ENCODE peak calls at places on chromosomes 3 and 15, in ten cellular contexts. Y is hippocampal formation; Z is NCI-H460; L is lung microvascular endothelial cell; U is mucosa of descending colon; B is stimulated activated CD8-positive, alpha-beta memory T cell treated with anti-CD3 and anti-CD28 coated beads, Interleukin-2, amount 100 ng/mL, for 48 hours; R is NCI-H1092; G is EL; S is stimulated activated CD4-positive, alpha-beta T cell treated with anti-CD3 and anti-CD28 coated beads, Interleukin-15, amount 100 ng/mL, for 1 hour; E is cardiac fibroblast. W is an unnamed sample.

GRCh38 chr3:114104414-114104813 is 47.9 kb downstream of the QTRT2 start:
- DNase-seq in E (no peak), Z (peak), Y (no peak), S (no peak), L (no peak), R (no peak), U (no peak), B (no peak), G (peak), W (no peak)

GRCh38 chr15:85753791-85754452 is 40.8 kb downstream of the KLHL25 start:
- DNase-seq in G (no peak), E (no peak), R (no peak), Z (no peak), L (no peak), S (no peak), Y (no peak), U (no peak), B (no peak), W (no peak)

GRCh38 chr3:189167027-189167766 is 4.6 kb upstream of the TPRG1 start:
- DNase-seq in Z (no peak), G (no peak), E (no peak), U (peak), Y (no peak), R (no peak), B (no peak), L (no peak), S (no peak), W (no peak)

GRCh38 chr15:100159436-100159835 is 182.3 kb downstream of the ADAMTS17 start:
- DNase-seq in G (no peak), B (no peak), Z (no peak), Y (no peak), E (peak), U (no peak), R (no peak), S (no peak), L (no peak), W (no peak)

GRCh38 chr15:58862326-58862725 is 71.2 kb downstream of the SLTM start:
- DNase-seq in Z (no peak), R (no peak), Y (no peak), B (no peak), E (no peak), G (no peak), L (no peak), U (no peak), S (no peak), W (no peak)

GRCh38 chr15:44130778-44131177 is 64.3 kb downstream of the FRMD5 start:
- DNase-seq in G (no peak), R (no peak), E (no peak), B (no peak), Z (peak), L (peak), U (no peak), S (no peak), Y (no peak), W (no peak)

GRCh38 chr3:73719413-73719831 is 94.7 kb upstream of the PDZRN3 start:
- DNase-seq in B (no peak), L (no peak), G (peak), U (no peak), Z (no peak), S (no peak), R (no peak), Y (peak), E (peak), W (no peak)

GRCh38 chr15:56343879-56344278 is 21.3 kb upstream of the TEX9 start:
- DNase-seq in B (no peak), Z (no peak), L (no peak), Y (no peak), U (no peak), E (no peak), S (no peak), R (no peak), G (no peak), W (no peak)

GRCh38 chr3:132196113-132196512 is 121.1 kb upstream of the ACP3 start:
- DNase-seq in Z (no peak), Y (no peak), S (no peak), U (no peak), B (no peak), E (no peak), G (no peak), L (no peak), R (no peak), W (no peak)

GRCh38 chr15:70344666-70345065 is 246.9 kb upstream of the TLE3 start:
- DNase-seq in R (peak), G (no peak), Y (no peak), S (no peak), B (no peak), L (no peak), U (no peak), Z (no peak), E (no peak), W (no peak)

GRCh38 chr3:106963446-106963845 is 413.8 kb upstream of the CCDC54 start:
- DNase-seq in R (no peak), B (no peak), Y (peak), G (peak), E (peak), S (no peak), L (no peak), Z (no peak), U (no peak), W (no peak)

GRCh38 chr15:84600331-84600686 is 500 bp upstream of the ZSCAN2 start:
- DNase-seq in L (peak), G (peak), E (peak), B (peak), Z (peak), S (peak), Y (peak), U (peak), R (peak), W (peak)

GRCh38 chr15:60091150-60091549 is 87.0 kb downstream of the FOXB1 start:
- DNase-seq in B (no peak), Z (no peak), U (no peak), E (peak), Y (no peak), G (peak), S (no peak), L (no peak), R (no peak), W (no peak)

GRCh38 chr3:4751057-4752051 is 227.9 kb upstream of the BHLHE40 start:
- DNase-seq in S (no peak), R (no peak), U (no peak), E (peak), L (peak), G (peak), Z (no peak), B (no peak), Y (peak), W (no peak)

GRCh38 chr3:40719660-40720287 is 195.0 kb downstream of the ZNF621 start:
- DNase-seq in B (no peak), R (peak), L (peak), Y (no peak), G (no peak), E (peak), S (no peak), U (no peak), Z (no peak), W (no peak)

GRCh38 chr15:85382942-85383341 is 2.5 kb downstream of the AKAP13 start:
- DNase-seq in Z (no peak), L (no peak), S (no peak), R (no peak), G (no peak), B (no peak), Y (no peak), E (no peak), U (no peak), W (no peak)

GRCh38 chr3:128875556-128876120 is 3.8 kb upstream of the ACAD9 start:
- DNase-seq in Z (peak), E (peak), S (peak), U (peak), G (no peak), L (peak), R (no peak), Y (no peak), B (peak), W (peak)

GRCh38 chr3:52253314-52254260 is 8.0 kb downstream of the PPM1M start:
- DNase-seq in R (no peak), B (peak), G (no peak), Z (no peak), E (no peak), L (peak), Y (peak), U (no peak), S (peak), W (peak)

GRCh38 chr3:58217209-58217811 is 6.5 kb upstream of the DNASE1L3 start:
- DNase-seq in G (peak), Y (peak), E (peak), Z (peak), U (peak), B (peak), S (peak), R (peak), L (peak), W (peak)

GRCh38 chr3:175434591-175434990 is 575.5 kb downstream of the NAALADL2 start:
- DNase-seq in B (no peak), L (no peak), Z (no peak), E (no peak), U (no peak), S (no peak), Y (no peak), G (no peak), R (no peak), W (no peak)

GRCh38 chr15:76057332-76058000 is 2.3 kb upstream of the TMEM266 start:
- DNase-seq in L (peak), B (peak), E (peak), Y (no peak), R (no peak), G (peak), U (no peak), Z (peak), S (no peak), W (no peak)

GRCh38 chr3:15796771-15797599 is 794 bp downstream of the ANKRD28 start:
- DNase-seq in Z (no peak), S (no peak), R (no peak), B (no peak), L (peak), E (peak), U (no peak), G (peak), Y (peak), W (no peak)

GRCh38 chr3:116246406-116246805 is 198.9 kb downstream of the LSAMP start:
- DNase-seq in R (no peak), Z (no peak), E (no peak), S (no peak), G (no peak), U (no peak), L (no peak), Y (peak), B (no peak), W (no peak)

GRCh38 chr3:161274691-161275298 is 53.7 kb downstream of the NMD3 start:
- DNase-seq in U (no peak), R (no peak), Z (peak), S (no peak), E (peak), B (no peak), Y (no peak), G (peak), L (peak), W (no peak)

GRCh38 chr3:109685084-109686079 is 348.0 kb upstream of the DPPA4 start:
- DNase-seq in L (peak), Z (peak), U (peak), G (peak), S (no peak), B (no peak), R (no peak), Y (no peak), E (peak), W (no peak)

GRCh38 chr15:82807920-82808633 is 1.4 kb upstream of the WHAMM start:
- DNase-seq in Z (no peak), G (no peak), E (no peak), S (no peak), Y (no peak), B (no peak), U (no peak), L (no peak), R (no peak), W (no peak)

GRCh38 chr3:69044608-69045007 is 7.5 kb downstream of the TMF1 start:
- DNase-seq in L (no peak), U (no peak), Y (no peak), S (no peak), R (no peak), Z (no peak), E (peak), G (no peak), B (no peak), W (no peak)

W was measured in activated naive CD8-positive, alpha-beta T cell treated with anti-CD3 and anti-CD28 coated beads, Interleukin-2, amount 50 U/mL, for 16 hours.